ENCODE peak calls at places on chromosome 3, in eight cellular contexts. One of them, this sample, is unnamed.

GRCh38 chr3:54159917-54160316 is 37.6 kb downstream of the CACNA2D3 start:
- DNase-seq in fibroblast of lung: no peak
- DNase-seq in neuronal stem cell: no peak
- DNase-seq in AG04450: no peak
- DNase-seq in stromal cell of bone marrow: peak
- DNase-seq in HuH-7.5: no peak
- DNase-seq in IMR-90: no peak
- DNase-seq in left colon: no peak
- DNase-seq in this sample: no peak

GRCh38 chr3:174986685-174987084 is 127.6 kb downstream of the NAALADL2 start:
- DNase-seq in fibroblast of lung: peak
- DNase-seq in neuronal stem cell: no peak
- DNase-seq in AG04450: no peak
- DNase-seq in stromal cell of bone marrow: peak
- DNase-seq in HuH-7.5: no peak
- DNase-seq in IMR-90: peak
- DNase-seq in left colon: no peak
- DNase-seq in this sample: peak

GRCh38 chr3:177591371-177591770 is 394.1 kb upstream of the TBL1XR1 start:
- DNase-seq in fibroblast of lung: no peak
- DNase-seq in neuronal stem cell: no peak
- DNase-seq in AG04450: no peak
- DNase-seq in stromal cell of bone marrow: no peak
- DNase-seq in HuH-7.5: no peak
- DNase-seq in IMR-90: no peak
- DNase-seq in left colon: no peak
- DNase-seq in this sample: no peak

GRCh38 chr3:128685001-128685726 is 34.5 kb upstream of the RPN1 start:
- DNase-seq in fibroblast of lung: no peak
- DNase-seq in neuronal stem cell: no peak
- DNase-seq in AG04450: no peak
- DNase-seq in stromal cell of bone marrow: no peak
- DNase-seq in HuH-7.5: no peak
- DNase-seq in IMR-90: no peak
- DNase-seq in left colon: no peak
- DNase-seq in this sample: no peak

GRCh38 chr3:192597511-192597910 is 129.8 kb downstream of the FGF12 start:
- DNase-seq in fibroblast of lung: no peak
- DNase-seq in neuronal stem cell: no peak
- DNase-seq in AG04450: no peak
- DNase-seq in stromal cell of bone marrow: no peak
- DNase-seq in HuH-7.5: no peak
- DNase-seq in IMR-90: no peak
- DNase-seq in left colon: no peak
- DNase-seq in this sample: no peak

GRCh38 chr3:99843590-99844260 is 26.1 kb downstream of the CMSS1 start:
- DNase-seq in fibroblast of lung: no peak
- DNase-seq in neuronal stem cell: no peak
- DNase-seq in AG04450: no peak
- DNase-seq in stromal cell of bone marrow: peak
- DNase-seq in HuH-7.5: no peak
- DNase-seq in IMR-90: no peak
- DNase-seq in left colon: no peak
- DNase-seq in this sample: no peak

GRCh38 chr3:43105224-43105596 is 669 bp downstream of the POMGNT2 start:
- DNase-seq in fibroblast of lung: no peak
- DNase-seq in neuronal stem cell: no peak
- DNase-seq in AG04450: no peak
- DNase-seq in stromal cell of bone marrow: no peak
- DNase-seq in HuH-7.5: peak
- DNase-seq in IMR-90: no peak
- DNase-seq in left colon: peak
- DNase-seq in this sample: no peak

GRCh38 chr3:117651271-117651670 is 941.7 kb downstream of the TUSC7 start:
- DNase-seq in fibroblast of lung: peak
- DNase-seq in neuronal stem cell: no peak
- DNase-seq in AG04450: no peak
- DNase-seq in stromal cell of bone marrow: no peak
- DNase-seq in HuH-7.5: no peak
- DNase-seq in IMR-90: no peak
- DNase-seq in left colon: no peak
- DNase-seq in this sample: no peak

GRCh38 chr3:144301863-144302262 is 330.2 kb downstream of the DIPK2A start:
- DNase-seq in fibroblast of lung: no peak
- DNase-seq in neuronal stem cell: no peak
- DNase-seq in AG04450: no peak
- DNase-seq in stromal cell of bone marrow: no peak
- DNase-seq in HuH-7.5: no peak
- DNase-seq in IMR-90: no peak
- DNase-seq in left colon: no peak
- DNase-seq in this sample: no peak

GRCh38 chr3:87126321-87126720 is 100.8 kb upstream of the CHMP2B start:
- DNase-seq in fibroblast of lung: no peak
- DNase-seq in neuronal stem cell: no peak
- DNase-seq in AG04450: no peak
- DNase-seq in stromal cell of bone marrow: no peak
- DNase-seq in HuH-7.5: no peak
- DNase-seq in IMR-90: no peak
- DNase-seq in left colon: no peak
- DNase-seq in this sample: no peak

GRCh38 chr3:187624588-187624987 is 45.6 kb downstream of the SST start:
- DNase-seq in fibroblast of lung: no peak
- DNase-seq in neuronal stem cell: no peak
- DNase-seq in AG04450: no peak
- DNase-seq in stromal cell of bone marrow: no peak
- DNase-seq in HuH-7.5: no peak
- DNase-seq in IMR-90: no peak
- DNase-seq in left colon: no peak
- DNase-seq in this sample: no peak

GRCh38 chr3:14862661-14863230 is 44.0 kb downstream of the FGD5 start:
- DNase-seq in fibroblast of lung: no peak
- DNase-seq in neuronal stem cell: no peak
- DNase-seq in AG04450: no peak
- DNase-seq in stromal cell of bone marrow: no peak
- DNase-seq in HuH-7.5: no peak
- DNase-seq in IMR-90: no peak
- DNase-seq in left colon: no peak
- DNase-seq in this sample: no peak

GRCh38 chr3:58299839-58300516 is 6.1 kb upstream of the RPP14 start:
- DNase-seq in fibroblast of lung: peak
- DNase-seq in neuronal stem cell: peak
- DNase-seq in AG04450: peak
- DNase-seq in stromal cell of bone marrow: no peak
- DNase-seq in HuH-7.5: no peak
- DNase-seq in IMR-90: peak
- DNase-seq in left colon: no peak
- DNase-seq in this sample: peak

GRCh38 chr3:126836220-126836860 is 132.3 kb downstream of the CHCHD6 start:
- DNase-seq in fibroblast of lung: no peak
- DNase-seq in neuronal stem cell: no peak
- DNase-seq in AG04450: no peak
- DNase-seq in stromal cell of bone marrow: no peak
- DNase-seq in HuH-7.5: no peak
- DNase-seq in IMR-90: no peak
- DNase-seq in left colon: no peak
- DNase-seq in this sample: no peak

GRCh38 chr3:126911162-126912026 is 71.5 kb upstream of the PLXNA1 start:
- DNase-seq in fibroblast of lung: peak
- DNase-seq in neuronal stem cell: no peak
- DNase-seq in AG04450: no peak
- DNase-seq in stromal cell of bone marrow: peak
- DNase-seq in HuH-7.5: no peak
- DNase-seq in IMR-90: peak
- DNase-seq in left colon: peak
- DNase-seq in this sample: peak

GRCh38 chr3:182486459-182486858 is 306.8 kb upstream of the ATP11B start:
- DNase-seq in fibroblast of lung: no peak
- DNase-seq in neuronal stem cell: no peak
- DNase-seq in AG04450: no peak
- DNase-seq in stromal cell of bone marrow: no peak
- DNase-seq in HuH-7.5: no peak
- DNase-seq in IMR-90: no peak
- DNase-seq in left colon: no peak
- DNase-seq in this sample: no peak

GRCh38 chr3:182375921-182376320 is 417.4 kb upstream of the ATP11B start:
- DNase-seq in fibroblast of lung: no peak
- DNase-seq in neuronal stem cell: no peak
- DNase-seq in AG04450: no peak
- DNase-seq in stromal cell of bone marrow: no peak
- DNase-seq in HuH-7.5: no peak
- DNase-seq in IMR-90: no peak
- DNase-seq in left colon: no peak
- DNase-seq in this sample: no peak

GRCh38 chr3:59877263-59877662 is 827.4 kb upstream of the CFAP20DC start:
- DNase-seq in fibroblast of lung: no peak
- DNase-seq in neuronal stem cell: no peak
- DNase-seq in AG04450: no peak
- DNase-seq in stromal cell of bone marrow: no peak
- DNase-seq in HuH-7.5: no peak
- DNase-seq in IMR-90: no peak
- DNase-seq in left colon: no peak
- DNase-seq in this sample: no peak

GRCh38 chr3:72310028-72310987 is 525.4 kb upstream of the PROK2 start:
- DNase-seq in fibroblast of lung: peak
- DNase-seq in neuronal stem cell: no peak
- DNase-seq in AG04450: peak
- DNase-seq in stromal cell of bone marrow: peak
- DNase-seq in HuH-7.5: peak
- DNase-seq in IMR-90: peak
- DNase-seq in left colon: peak
- DNase-seq in this sample: no peak

GRCh38 chr3:174541708-174542107 is 317.4 kb upstream of the NAALADL2 start:
- DNase-seq in fibroblast of lung: no peak
- DNase-seq in neuronal stem cell: no peak
- DNase-seq in AG04450: no peak
- DNase-seq in stromal cell of bone marrow: no peak
- DNase-seq in HuH-7.5: no peak
- DNase-seq in IMR-90: peak
- DNase-seq in left colon: no peak
- DNase-seq in this sample: no peak

GRCh38 chr3:186617038-186617934 is 4.4 kb downstream of the AHSG start:
- DNase-seq in fibroblast of lung: peak
- DNase-seq in neuronal stem cell: peak
- DNase-seq in AG04450: peak
- DNase-seq in stromal cell of bone marrow: peak
- DNase-seq in HuH-7.5: peak
- DNase-seq in IMR-90: peak
- DNase-seq in left colon: peak
- DNase-seq in this sample: peak

GRCh38 chr3:153785901-153786300 is 335.3 kb upstream of the ARHGEF26 start:
- DNase-seq in fibroblast of lung: no peak
- DNase-seq in neuronal stem cell: no peak
- DNase-seq in AG04450: no peak
- DNase-seq in stromal cell of bone marrow: no peak
- DNase-seq in HuH-7.5: no peak
- DNase-seq in IMR-90: no peak
- DNase-seq in left colon: no peak
- DNase-seq in this sample: no peak

GRCh38 chr3:182052360-182052759 is 340.6 kb downstream of the SOX2 start:
- DNase-seq in fibroblast of lung: no peak
- DNase-seq in neuronal stem cell: no peak
- DNase-seq in AG04450: no peak
- DNase-seq in stromal cell of bone marrow: no peak
- DNase-seq in HuH-7.5: no peak
- DNase-seq in IMR-90: no peak
- DNase-seq in left colon: no peak
- DNase-seq in this sample: no peak

GRCh38 chr3:11407644-11408043 is 135.4 kb downstream of the ATG7 start:
- DNase-seq in fibroblast of lung: no peak
- DNase-seq in neuronal stem cell: no peak
- DNase-seq in AG04450: no peak
- DNase-seq in stromal cell of bone marrow: no peak
- DNase-seq in HuH-7.5: no peak
- DNase-seq in IMR-90: no peak
- DNase-seq in left colon: no peak
- DNase-seq in this sample: no peak

This sample was measured in fibroblast of the conjunctiva.